ENCODE peak calls at places on chromosomes 1 and 21, in eight cellular contexts. L, A, T, E, U, Z, C and Q are unnamed samples.
A peak's percentile ranks its signal among the peaks of the same experiment; 100 is the strongest.

GRCh38 chr1:149884433-149885363 is 14.7 kb upstream of the BOLA1 start:
- DNase-seq in L (no peak), A (no peak), T (peak; percentile 30), E (peak; percentile 73), U (no peak), Z (no peak), C (no peak), Q (peak; percentile 73)

GRCh38 chr1:10687782-10688408 is 108.6 kb downstream of the CASZ1 start:
- DNase-seq in L (no peak), A (no peak), T (no peak), E (no peak), U (no peak), Z (no peak), C (no peak), Q (no peak)

GRCh38 chr1:153260980-153261792 is 1.7 kb downstream of the LORICRIN start:
- DNase-seq in L (peak; percentile 19), A (peak; percentile 57), T (no peak), E (no peak), U (no peak), Z (peak; percentile 81), C (peak; percentile 20), Q (peak; percentile 81)

GRCh38 chr1:175537571-175537970 is 205.8 kb downstream of the TNR start:
- DNase-seq in L (no peak), A (no peak), T (no peak), E (no peak), U (no peak), Z (no peak), C (no peak), Q (no peak)

GRCh38 chr1:145824499-145824842 is 471 bp downstream of the POLR3C start:
- DNase-seq in L (no peak), A (no peak), T (no peak), E (no peak), U (no peak), Z (no peak), C (no peak), Q (peak; percentile 10)

GRCh38 chr21:37849703-37850102 is 66.6 kb downstream of the KCNJ6 start:
- DNase-seq in L (no peak), A (no peak), T (peak; percentile 83), E (no peak), U (no peak), Z (no peak), C (no peak), Q (no peak)

GRCh38 chr1:101200513-101200912 is 36.3 kb upstream of the S1PR1 start:
- DNase-seq in L (no peak), A (no peak), T (peak; percentile 93), E (no peak), U (no peak), Z (no peak), C (no peak), Q (no peak)

GRCh38 chr1:26535201-26535600 is 5.6 kb downstream of the RPS6KA1 start:
- DNase-seq in L (no peak), A (no peak), T (no peak), E (no peak), U (no peak), Z (no peak), C (no peak), Q (no peak)

GRCh38 chr1:86409416-86410021 is 13.4 kb upstream of the ODF2L start:
- DNase-seq in L (no peak), A (no peak), T (no peak), E (no peak), U (no peak), Z (peak; percentile 82), C (no peak), Q (no peak)

GRCh38 chr1:177928194-177928593 is 41.7 kb downstream of the SEC16B start:
- DNase-seq in L (no peak), A (no peak), T (peak; percentile 61), E (no peak), U (no peak), Z (no peak), C (no peak), Q (no peak)

GRCh38 chr21:19507682-19508260 is 1104.2 kb upstream of the TMPRSS15 start:
- DNase-seq in L (no peak), A (no peak), T (no peak), E (peak; percentile 11), U (no peak), Z (no peak), C (no peak), Q (no peak)

GRCh38 chr21:41932576-41933258 is 21.1 kb downstream of the C2CD2 start:
- DNase-seq in L (no peak), A (no peak), T (peak; percentile 56), E (peak; percentile 55), U (no peak), Z (no peak), C (no peak), Q (peak; percentile 89)

GRCh38 chr1:198947456-198947855 is 308.6 kb downstream of the PTPRC start:
- DNase-seq in L (no peak), A (no peak), T (no peak), E (no peak), U (no peak), Z (no peak), C (no peak), Q (no peak)

GRCh38 chr1:231693361-231694080 is 66.9 kb downstream of the DISC1 start:
- DNase-seq in L (no peak), A (peak; percentile 58), T (no peak), E (no peak), U (no peak), Z (peak; percentile 58), C (no peak), Q (peak; percentile 40)

GRCh38 chr1:182447660-182448059 is 2.3 kb upstream of the RGSL1 start:
- DNase-seq in L (no peak), A (no peak), T (no peak), E (no peak), U (no peak), Z (no peak), C (no peak), Q (no peak)

GRCh38 chr1:204319462-204319861 is 40.3 kb downstream of the PLEKHA6 start:
- DNase-seq in L (no peak), A (no peak), T (peak; percentile 97), E (peak; percentile 29), U (peak; percentile 68), Z (no peak), C (no peak), Q (peak; percentile 81)